ENCODE peak calls at places on chromosome 2, in five cellular contexts. B, Y, X, G and C are unnamed samples.

GRCh38 chr2:200406379-200406778 is 99.9 kb downstream of the SPATS2L start:
- DNase-seq in B (peak; percentile 14), Y (no peak), X (peak; percentile 24), G (no peak), C (no peak)

GRCh38 chr2:74902281-74902860 is 56.1 kb upstream of the POLE4 start:
- DNase-seq in B (no peak), Y (no peak), X (no peak), G (no peak), C (no peak)

GRCh38 chr2:240926516-240927389 is 20.6 kb downstream of the CROCC2 start:
- DNase-seq in B (no peak), Y (no peak), X (peak; percentile 56), G (peak; percentile 55), C (no peak)

GRCh38 chr2:166539340-166540162 is 45.5 kb upstream of the SCN7A start:
- DNase-seq in B (peak; percentile 51), Y (peak; percentile 57), X (peak; percentile 84), G (no peak), C (no peak)

GRCh38 chr2:188974184-188974583 is at the start of gene COL3A1:
- DNase-seq in B (peak; percentile 23), Y (peak; percentile 67), X (peak; percentile 80), G (no peak), C (no peak)

GRCh38 chr2:62198237-62198633 is 2.3 kb downstream of the B3GNT2 start:
- DNase-seq in B (no peak), Y (no peak), X (no peak), G (no peak), C (no peak)

GRCh38 chr2:139296672-139297209 is 516.6 kb upstream of the NXPH2 start:
- DNase-seq in B (no peak), Y (no peak), X (no peak), G (no peak), C (no peak)

GRCh38 chr2:10448646-10449480 is 736 bp upstream of the ODC1 start:
- DNase-seq in B (peak; percentile 92), Y (no peak), X (peak; percentile 87), G (peak; percentile 89), C (peak; percentile 93)

GRCh38 chr2:201931955-201932354 is 101.7 kb upstream of the FZD7 start:
- DNase-seq in B (no peak), Y (no peak), X (peak; percentile 28), G (no peak), C (no peak)

GRCh38 chr2:170999654-171000053 is 70.6 kb downstream of the GORASP2 start:
- DNase-seq in B (no peak), Y (no peak), X (no peak), G (no peak), C (no peak)

GRCh38 chr2:3758906-3759305 is 55.5 kb downstream of the DCDC2C start:
- DNase-seq in B (no peak), Y (no peak), X (no peak), G (no peak), C (no peak)

GRCh38 chr2:54083440-54083839 is 32.0 kb upstream of the ACYP2 start:
- DNase-seq in B (no peak), Y (peak; percentile 15), X (peak; percentile 60), G (no peak), C (no peak)

GRCh38 chr2:127615511-127616166 is 30.3 kb upstream of the GPR17 start:
- DNase-seq in B (no peak), Y (no peak), X (no peak), G (no peak), C (no peak)

GRCh38 chr2:10329880-10330699 is 27.4 kb downstream of the HPCAL1 start:
- DNase-seq in B (no peak), Y (no peak), X (peak; percentile 67), G (no peak), C (no peak)

GRCh38 chr2:165305391-165306096 is 66.3 kb downstream of the SCN2A start:
- DNase-seq in B (no peak), Y (no peak), X (no peak), G (no peak), C (no peak)

GRCh38 chr2:64652231-64653173 is 1.2 kb downstream of the SERTAD2 start:
- DNase-seq in B (peak; percentile 55), Y (no peak), X (peak; percentile 60), G (no peak), C (no peak)

GRCh38 chr2:33033524-33034150 is 86.9 kb downstream of the LTBP1 start:
- DNase-seq in B (no peak), Y (no peak), X (peak; percentile 66), G (no peak), C (peak; percentile 96)

GRCh38 chr2:3575534-3576324 is 669 bp downstream of the RPS7 start:
- DNase-seq in B (peak; percentile 35), Y (no peak), X (no peak), G (no peak), C (no peak)

GRCh38 chr2:227324671-227325055 is 388 bp upstream of the MFF start:
- DNase-seq in B (peak; percentile 27), Y (no peak), X (peak; percentile 32), G (no peak), C (no peak)

GRCh38 chr2:71455741-71456569 is 2.6 kb downstream of the DYSF start:
- DNase-seq in B (no peak), Y (no peak), X (no peak), G (no peak), C (no peak)

GRCh38 chr2:42969231-42970150 is 177.1 kb upstream of the HAAO start:
- DNase-seq in B (no peak), Y (peak; percentile 70), X (peak; percentile 92), G (no peak), C (no peak)

GRCh38 chr2:46390036-46390435 is 89.3 kb upstream of the TMEM247 start:
- DNase-seq in B (no peak), Y (no peak), X (no peak), G (no peak), C (no peak)

GRCh38 chr2:236967499-236967783 is 118.2 kb upstream of the COPS8 start:
- DNase-seq in B (no peak), Y (no peak), X (no peak), G (peak; percentile 24), C (no peak)

GRCh38 chr2:24883946-24884345 is 36.1 kb downstream of the ADCY3 start:
- DNase-seq in B (no peak), Y (no peak), X (peak; percentile 66), G (no peak), C (no peak)

GRCh38 chr2:233385489-233386044 is 31.3 kb downstream of the DGKD start:
- DNase-seq in B (no peak), Y (no peak), X (no peak), G (no peak), C (no peak)

GRCh38 chr2:95323347-95324155 is 26.4 kb downstream of the KCNIP3 start:
- DNase-seq in B (peak; percentile 61), Y (no peak), X (no peak), G (no peak), C (peak; percentile 55)

GRCh38 chr2:234949762-234950434 is 1.9 kb upstream of the SH3BP4 start:
- DNase-seq in B (no peak), Y (peak; percentile 97), X (peak; percentile 100), G (no peak), C (no peak)

GRCh38 chr2:156340818-156341481 is 8.4 kb upstream of the NR4A2 start:
- DNase-seq in B (peak; percentile 60), Y (no peak), X (peak; percentile 55), G (no peak), C (no peak)

GRCh38 chr2:134142903-134143302 is 111.0 kb upstream of the MGAT5 start:
- DNase-seq in B (no peak), Y (no peak), X (peak; percentile 39), G (no peak), C (no peak)

DNA sequence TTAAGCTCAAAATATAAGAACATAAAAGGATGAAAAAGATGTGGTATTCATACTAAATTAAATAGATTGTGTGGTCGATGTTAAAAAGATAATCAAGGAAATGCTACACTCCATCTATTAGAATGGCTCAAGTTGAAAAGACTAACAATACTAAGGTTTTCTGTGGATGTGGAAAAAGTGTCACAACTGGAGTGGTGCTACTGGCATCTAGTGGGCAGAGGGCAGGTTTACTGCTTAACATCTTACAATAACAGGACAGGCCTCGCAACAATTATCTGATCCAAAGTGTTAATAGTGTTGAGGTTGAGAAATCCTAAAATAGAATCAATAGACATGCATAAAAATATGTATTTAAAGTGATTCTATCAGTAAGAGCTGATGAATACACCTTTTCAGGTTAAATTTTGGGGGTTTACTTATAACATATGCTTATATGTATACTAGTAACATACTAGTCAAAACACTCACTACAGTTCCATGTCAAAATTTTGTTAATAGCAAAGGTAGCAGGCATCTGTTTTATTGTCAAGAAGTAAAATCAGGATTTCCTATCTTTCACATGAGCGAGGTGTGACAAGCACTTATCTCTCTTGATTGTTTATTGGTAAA is 91.5 kb upstream of the TMEFF2 start:
- DNase-seq in B (no peak), Y (peak; percentile 15), X (peak; percentile 63), G (no peak), C (no peak)
- TF ChIP-seq CTCF in B (no peak), Y (peak; percentile 65), X (peak; percentile 76), G (no peak), C (peak; percentile 19)

GRCh38 chr2:184157141-184157540 is 441.2 kb upstream of the ZNF804A start:
- DNase-seq in B (no peak), Y (no peak), X (no peak), G (no peak), C (no peak)

DNA sequence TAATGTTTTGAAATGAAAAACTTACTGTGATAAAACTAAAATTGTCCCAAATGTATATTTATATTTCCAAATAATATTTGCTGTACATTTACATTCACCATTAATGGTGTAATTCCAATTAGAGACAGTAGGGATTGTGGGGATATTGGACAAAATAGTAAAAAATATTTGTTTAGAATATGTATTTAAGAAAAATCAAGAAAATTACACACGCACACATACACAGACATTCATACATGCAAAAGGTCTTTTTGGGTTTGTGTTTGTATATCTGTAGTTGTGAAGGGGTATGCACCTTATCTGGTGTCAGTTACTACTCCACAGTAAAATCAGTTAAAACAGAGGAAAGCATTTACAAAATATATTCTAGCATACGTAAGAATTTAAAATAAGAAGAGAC is 435.9 kb upstream of the ZNF804A start:
- DNase-seq in B (no peak), Y (no peak), X (no peak), G (no peak), C (no peak)
- TF ChIP-seq CTCF in B (no peak), Y (no peak), X (no peak), G (no peak), C (peak; percentile 72)

DNA sequence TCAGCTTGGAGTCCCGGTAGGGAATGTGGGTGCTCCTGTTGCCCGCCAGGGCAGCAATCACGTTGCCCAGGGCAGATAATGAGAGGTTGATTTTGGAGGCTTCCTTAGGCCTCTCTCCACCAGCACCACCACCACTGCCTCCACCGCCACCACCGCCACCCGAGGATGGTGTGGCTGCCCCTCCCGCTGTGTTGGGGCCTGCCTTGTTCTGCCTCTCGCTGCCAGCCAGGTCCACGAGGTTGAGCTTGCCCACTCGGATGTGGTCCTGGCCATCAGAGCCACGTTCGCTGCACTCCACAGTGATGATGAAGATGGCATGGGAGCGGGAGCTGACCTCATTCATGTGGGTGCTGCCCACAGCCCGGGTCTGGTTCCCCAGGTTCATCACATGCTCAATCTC is 1.3 kb downstream of the KIF3C start:
- DNase-seq in B (no peak), Y (no peak), X (no peak), G (no peak), C (no peak)
- TF ChIP-seq CTCF in B (no peak), Y (no peak), X (no peak), G (no peak), C (no peak)

DNA sequence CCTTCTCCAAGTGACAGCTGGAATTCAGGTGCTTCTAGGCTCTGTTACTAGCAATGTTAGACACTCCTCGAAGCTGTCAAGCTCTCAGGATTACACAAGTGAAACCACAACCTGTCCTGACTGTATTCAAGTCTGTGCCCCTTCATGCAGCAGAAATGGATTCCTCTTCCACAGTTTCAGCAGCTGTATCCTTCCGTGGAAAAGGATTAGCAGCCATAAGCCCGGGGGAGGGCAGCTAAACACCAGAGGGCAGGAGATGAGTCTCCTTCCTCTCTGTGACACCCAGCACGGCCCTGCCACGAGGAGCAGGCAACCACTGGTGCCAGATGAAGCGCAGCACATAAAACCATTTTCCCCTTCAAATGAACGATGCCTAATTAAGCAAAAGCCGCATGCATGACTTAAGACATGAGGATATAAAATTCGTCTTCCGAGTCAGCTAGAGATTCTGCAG is 1.2 kb downstream of the ST3GAL5 start:
- DNase-seq in B (peak; percentile 57), Y (no peak), X (peak; percentile 40), G (peak; percentile 78), C (peak; percentile 45)
- TF ChIP-seq CTCF in B (no peak), Y (peak; percentile 44), X (peak; percentile 20), G (no peak), C (no peak)